ENCODE peak calls at places on chromosomes 7 and 10, in four cellular contexts. F is Caco-2, S is GM23338, K is tibial nerve. X is an unnamed sample.

GRCh38 chr7:22851140-22851539 is 28.5 kb upstream of the TOMM7 start:
- DNase-seq in F (no peak), S (no peak), K (no peak), X (no peak)

GRCh38 chr10:2214805-2215204 is 477.5 kb upstream of the ADARB2 start:
- DNase-seq in F (peak; percentile 31), S (no peak), K (no peak), X (no peak)

GRCh38 chr10:91123246-91123645 is 97.2 kb upstream of the PCGF5 start:
- DNase-seq in F (no peak), S (no peak), K (no peak), X (peak; percentile 50)

GRCh38 chr10:921471-922414 is 9.8 kb downstream of the LARP4B start:
- DNase-seq in F (no peak), S (no peak), K (no peak), X (no peak)

GRCh38 chr7:44167920-44168319 is 21.3 kb downstream of the GCK start:
- DNase-seq in F (no peak), S (no peak), K (no peak), X (no peak)

GRCh38 chr10:113304726-113305125 is 248.1 kb upstream of the HABP2 start:
- DNase-seq in F (no peak), S (no peak), K (no peak), X (no peak)

GRCh38 chr10:115982526-115982925 is 290.5 kb downstream of the GFRA1 start:
- DNase-seq in F (no peak), S (no peak), K (no peak), X (no peak)

GRCh38 chr7:22432203-22432718 is 67.7 kb downstream of the STEAP1B start:
- DNase-seq in F (no peak), S (no peak), K (no peak), X (no peak)

GRCh38 chr7:127415060-127415742 is 22.7 kb upstream of the ZNF800 start:
- DNase-seq in F (no peak), S (no peak), K (no peak), X (no peak)

GRCh38 chr10:71860243-71861029 is 9.4 kb upstream of the PSAP start:
- DNase-seq in F (peak; percentile 87), S (peak; percentile 76), K (peak; percentile 87), X (peak; percentile 83)

GRCh38 chr10:5624701-5625100 is 41.7 kb downstream of the ASB13 start:
- DNase-seq in F (no peak), S (no peak), K (no peak), X (no peak)

GRCh38 chr10:80471715-80472233 is 17.7 kb downstream of the TSPAN14 start:
- DNase-seq in F (no peak), S (no peak), K (no peak), X (no peak)

GRCh38 chr10:6778992-6779701 is 199.1 kb upstream of the PRKCQ start:
- DNase-seq in F (no peak), S (no peak), K (no peak), X (no peak)

GRCh38 chr7:36128448-36129047 is 24.5 kb upstream of the EEPD1 start:
- DNase-seq in F (peak; percentile 38), S (peak; percentile 59), K (peak; percentile 52), X (no peak)

GRCh38 chr7:2617710-2617975 is 14.1 kb upstream of the TTYH3 start:
- DNase-seq in F (no peak), S (no peak), K (no peak), X (no peak)

GRCh38 chr10:31604141-31604540 is 285.1 kb downstream of the ZEB1 start:
- DNase-seq in F (no peak), S (peak; percentile 24), K (no peak), X (peak; percentile 22)

GRCh38 chr10:283140-283479 is 147.9 kb downstream of the ZMYND11 start:
- DNase-seq in F (no peak), S (peak; percentile 17), K (no peak), X (no peak)

GRCh38 chr10:99667108-99667751 is 7.9 kb downstream of the ENTPD7 start:
- DNase-seq in F (peak; percentile 25), S (no peak), K (no peak), X (no peak)

GRCh38 chr7:132488634-132489302 is 87.5 kb downstream of the PLXNA4 start:
- DNase-seq in F (no peak), S (no peak), K (peak; percentile 38), X (no peak)

GRCh38 chr7:132386249-132386681 is 190.0 kb downstream of the PLXNA4 start:
- DNase-seq in F (no peak), S (no peak), K (peak; percentile 48), X (no peak)

GRCh38 chr10:64036306-64036930 is 515.2 kb downstream of the REEP3 start:
- DNase-seq in F (no peak), S (peak; percentile 5), K (no peak), X (no peak)

GRCh38 chr7:70379210-70379609 is 752.7 kb upstream of the GALNT17 start:
- DNase-seq in F (no peak), S (no peak), K (no peak), X (no peak)

GRCh38 chr7:50653997-50654425 is 88.8 kb upstream of the DDC start:
- DNase-seq in F (no peak), S (no peak), K (no peak), X (no peak)

GRCh38 chr10:2012209-2012608 is 274.9 kb upstream of the ADARB2 start:
- DNase-seq in F (no peak), S (no peak), K (no peak), X (no peak)

GRCh38 chr10:84163992-84164391 is 9.6 kb upstream of the GPR15LG start:
- DNase-seq in F (no peak), S (no peak), K (no peak), X (no peak)

GRCh38 chr10:76231258-76231934 is 800.0 kb downstream of the LRMDA start:
- DNase-seq in F (no peak), S (peak; percentile 76), K (no peak), X (peak; percentile 90)

GRCh38 chr7:22952306-22953011 is 61.5 kb downstream of the HYCC1 start:
- DNase-seq in F (no peak), S (peak; percentile 48), K (no peak), X (peak; percentile 25)

GRCh38 chr7:49099587-49100326 is 175.4 kb downstream of the CDC14C start:
- DNase-seq in F (no peak), S (peak; percentile 59), K (no peak), X (no peak)
- H3K4me3 ChIP-seq in F (no peak overlapping the region), S (no peak overlapping the region), K (no peak overlapping the region), X (no peak overlapping the region)

GRCh38 chr7:181738-182137 is 10.6 kb upstream of the FAM20C start:
- DNase-seq in F (no peak), S (no peak), K (no peak), X (no peak)

GRCh38 chr7:178444-178843 is 13.9 kb upstream of the FAM20C start:
- DNase-seq in F (no peak), S (no peak), K (no peak), X (no peak)

GRCh38 chr7:179209-179681 is 13.1 kb upstream of the FAM20C start:
- DNase-seq in F (no peak), S (no peak), K (no peak), X (no peak)

GRCh38 chr7:176786-177185 is 15.6 kb upstream of the FAM20C start:
- DNase-seq in F (no peak), S (no peak), K (no peak), X (no peak)

GRCh38 chr7:179948-180694 is 12.2 kb upstream of the FAM20C start:
- DNase-seq in F (no peak), S (no peak), K (no peak), X (no peak)
- H3K4me1 ChIP-seq in F (no peaks in the 10 kb centered on the region), S (no peaks in the 10 kb centered on the region), K (no peaks in the 10 kb centered on the region), X (no peaks in the 10 kb centered on the region)

DNA sequence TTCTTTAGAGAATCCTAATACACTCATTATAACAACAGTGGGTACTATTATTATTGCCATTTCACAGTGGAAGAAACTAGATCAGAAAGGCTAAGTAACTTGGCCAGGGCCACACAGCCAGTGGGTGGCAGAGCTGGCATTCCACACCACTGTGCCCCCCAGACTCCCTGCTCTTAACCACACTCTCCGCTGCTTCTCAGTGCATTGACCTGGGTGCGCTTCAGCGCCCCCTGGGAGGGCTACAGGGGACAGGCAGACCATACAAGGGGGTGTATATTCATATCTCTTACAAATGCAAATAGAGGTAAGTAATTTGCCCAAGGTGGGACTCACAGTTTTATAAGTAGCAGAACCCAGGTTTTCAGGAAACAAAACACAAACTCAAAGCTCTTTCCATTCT is 77.0 kb upstream of the NMT2 start:
- DNase-seq in F (peak; percentile 48), S (peak; percentile 55), K (no peak), X (peak; percentile 51)
- H3K27me3 ChIP-seq in F (no peaks in the 10 kb centered on the region), S (no peaks in the 10 kb centered on the region), K (no peaks in the 10 kb centered on the region), X (no peaks in the 10 kb centered on the region)

DNA sequence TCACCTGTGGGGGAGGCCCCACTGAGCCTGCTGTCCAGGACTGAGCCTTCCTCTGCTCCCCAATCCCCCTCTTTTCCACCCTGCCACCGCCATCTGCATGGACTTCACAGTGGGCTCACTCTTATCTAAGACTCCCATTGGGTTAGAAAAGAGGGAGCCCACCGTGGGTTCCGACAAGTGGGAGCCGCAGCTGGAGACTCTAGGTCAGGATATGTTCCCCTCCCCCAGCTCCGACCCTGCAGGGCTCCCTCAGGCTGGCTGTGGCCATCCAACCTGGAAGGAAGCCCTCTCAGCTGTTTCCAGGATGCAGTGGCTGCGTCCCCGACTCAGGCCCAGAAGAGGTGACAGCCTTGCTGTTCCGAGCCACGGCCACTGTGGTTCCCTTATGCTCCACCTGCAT is 4.8 kb downstream of the WDR86 start:
- DNase-seq in F (no peak), S (no peak), K (no peak), X (no peak)
- H3K4me3 ChIP-seq in F (no peak overlapping the region), S (no peak overlapping the region), K (no peak overlapping the region), X (no peak overlapping the region)